ENCODE peak calls at places on chromosomes 16 and 17, in five cellular contexts. J is NCI-H1105 treated with DMSO at 0.1 percent for 48 hours; H is neural progenitor cell; O is effector memory CD4-positive, alpha-beta T cell; K is NCI-H2081 treated with DMSO at 0.1 percent for 48 hours. B is an unnamed sample.

GRCh38 chr16:15748654-15749053 is 98.6 kb downstream of the NDE1 start:
- DNase-seq in K (no peak), J (no peak), H (no peak), O (no peak), B (no peak)

GRCh38 chr16:57196753-57197152 is 10.6 kb downstream of the RSPRY1 start:
- DNase-seq in J (no peak), O (no peak), H (no peak), K (no peak), B (no peak)

GRCh38 chr17:63698381-63698885 is 1.5 kb downstream of the LIMD2 start:
- DNase-seq in J (no peak), K (no peak), O (no peak), H (no peak), B (no peak)

GRCh38 chr17:68356520-68356919 is 65.2 kb downstream of the ARSG start:
- DNase-seq in O (peak; percentile 33), K (no peak), J (no peak), H (no peak), B (no peak)

GRCh38 chr17:75723201-75723930 is 2.1 kb downstream of the ITGB4 start:
- DNase-seq in H (no peak), O (no peak), J (no peak), K (no peak), B (no peak)

GRCh38 chr17:65848751-65849150 is 287.3 kb upstream of the AXIN2 start:
- DNase-seq in O (no peak), H (no peak), K (no peak), J (no peak), B (no peak)

GRCh38 chr17:7467498-7467897 is 11.9 kb downstream of the ZBTB4 start:
- DNase-seq in O (no peak), H (no peak), K (no peak), J (no peak), B (no peak)

GRCh38 chr16:87320510-87321227 is 3.5 kb upstream of the C16orf95 start:
- DNase-seq in K (no peak), J (no peak), O (no peak), H (no peak), B (no peak)

GRCh38 chr16:14302399-14303181 is 231.5 kb downstream of the MRTFB start:
- DNase-seq in H (peak; percentile 79), K (no peak), J (peak; percentile 4), O (no peak), B (no peak)

GRCh38 chr17:43517615-43518386 is 28.3 kb downstream of the ETV4 start:
- DNase-seq in K (no peak), H (no peak), O (no peak), J (peak; percentile 30), B (no peak)

GRCh38 chr16:57578521-57579360 is 36.3 kb downstream of the ADGRG5 start:
- DNase-seq in J (no peak), H (no peak), O (no peak), K (no peak), B (no peak)

GRCh38 chr17:10737168-10737622 is 7.4 kb upstream of the TMEM220 start:
- DNase-seq in H (peak; percentile 70), J (peak; percentile 60), K (no peak), O (no peak), B (no peak)

GRCh38 chr17:31581022-31581483 is 189.6 kb downstream of the RAB11FIP4 start:
- DNase-seq in H (no peak), J (no peak), O (no peak), K (no peak), B (no peak)

GRCh38 chr17:8222380-8222629 is 11.9 kb upstream of the AURKB start:
- DNase-seq in O (no peak), J (no peak), K (no peak), H (peak; percentile 86), B (peak; percentile 53)

GRCh38 chr17:35944151-35944550 is 638 bp upstream of the LYZL6 start:
- DNase-seq in K (no peak), J (no peak), H (no peak), O (no peak), B (no peak)

GRCh38 chr17:57892820-57893595 is 43.2 kb upstream of the MRPS23 start:
- DNase-seq in O (no peak), J (no peak), K (no peak), H (peak; percentile 80), B (no peak)

GRCh38 chr16:84085774-84086173 is 31.0 kb downstream of the MBTPS1 start:
- DNase-seq in K (no peak), H (no peak), O (no peak), J (no peak), B (no peak)

GRCh38 chr16:3549906-3550305 is 27.3 kb downstream of the NLRC3 start:
- DNase-seq in O (no peak), K (no peak), J (no peak), H (no peak), B (no peak)

GRCh38 chr17:1883536-1883935 is 53.7 kb downstream of the RPA1 start:
- DNase-seq in O (no peak), J (no peak), K (no peak), H (no peak), B (no peak)

GRCh38 chr17:72182256-72182890 is 61.6 kb downstream of the SOX9 start:
- DNase-seq in O (no peak), H (no peak), J (no peak), K (no peak), B (no peak)

GRCh38 chr17:38617967-38618760 is 12.4 kb upstream of the SRCIN1 start:
- DNase-seq in J (no peak), K (no peak), H (no peak), O (no peak), B (no peak)

GRCh38 chr17:17414316-17414937 is 62.4 kb upstream of the MED9 start:
- DNase-seq in K (no peak), O (no peak), H (no peak), J (no peak), B (no peak)

GRCh38 chr17:56939869-56940484 is 20.9 kb downstream of the COIL start:
- DNase-seq in K (no peak), O (no peak), H (peak; percentile 59), J (peak; percentile 56), B (no peak)

GRCh38 chr16:66478733-66479511 is 51.8 kb downstream of the BEAN1 start:
- DNase-seq in J (no peak), K (no peak), O (peak; percentile 49), H (peak; percentile 69), B (no peak)

GRCh38 chr17:30113213-30113612 is 3.4 kb upstream of the NSRP1 start:
- DNase-seq in H (no peak), O (no peak), J (no peak), K (no peak), B (no peak)

GRCh38 chr16:50573947-50574751 is 26.0 kb downstream of the NKD1 start:
- DNase-seq in K (no peak), H (no peak), O (no peak), J (no peak), B (no peak)

GRCh38 chr17:78993241-78993956 is 13.7 kb upstream of the LGALS3BP start:
- DNase-seq in K (no peak), H (peak; percentile 69), O (no peak), J (no peak), B (no peak)

GRCh38 chr16:87953308-87954208 is 2.3 kb downstream of the BANP start:
- DNase-seq in K (no peak), O (no peak), H (no peak), J (no peak), B (no peak)

GRCh38 chr17:7889166-7889584 is 586 bp downstream of the CHD3 start:
- DNase-seq in K (peak; percentile 73), H (peak; percentile 88), O (no peak), J (peak; percentile 98), B (peak; percentile 71)

GRCh38 chr16:87918314-87918713 is 18.0 kb downstream of the CA5A start:
- DNase-seq in O (no peak), H (no peak), J (no peak), K (no peak), B (no peak)

GRCh38 chr17:60077672-60078519 is 825 bp downstream of the HEATR6 start:
- DNase-seq in J (no peak), K (no peak), H (peak; percentile 10), O (no peak), B (no peak)

GRCh38 chr17:46013127-46013501 is 14.1 kb downstream of the STH start:
- DNase-seq in O (no peak), K (no peak), J (no peak), H (no peak), B (no peak)

GRCh38 chr17:51398647-51399046 is 138.3 kb downstream of the UTP18 start:
- DNase-seq in K (no peak), J (no peak), O (no peak), H (no peak), B (no peak)

GRCh38 chr17:8048736-8049135 is 9.9 kb downstream of the ALOX15B start:
- DNase-seq in J (no peak), O (no peak), H (no peak), K (no peak), B (no peak)

B was measured in NCI-H1436 treated with DMSO at 0.1 percent for 48 hours.